ENCODE peak calls at places on chromosomes 6 and 20, in four cellular contexts. T is right cardiac atrium, X is psoas muscle, A is thoracic aorta. U is an unnamed sample.

GRCh38 chr20:48904566-48905321 is 16.8 kb upstream of the ARFGEF2 start:
- DNase-seq in A (no peak), X (peak; percentile 36), T (peak; percentile 72), U (peak; percentile 70)

GRCh38 chr20:63230800-63231268 is 4.9 kb upstream of the BIRC7 start:
- DNase-seq in X (peak; percentile 52), A (no peak), T (peak; percentile 84), U (no peak)

GRCh38 chr6:10170816-10171215 is 244.1 kb downstream of the TFAP2A start:
- DNase-seq in X (no peak), A (no peak), T (no peak), U (no peak)

GRCh38 chr6:8859501-8859900 is 424.2 kb upstream of the SLC35B3 start:
- DNase-seq in A (no peak), T (no peak), X (no peak), U (no peak)

GRCh38 chr6:47263268-47263667 is 46.4 kb downstream of the TNFRSF21 start:
- DNase-seq in T (no peak), A (no peak), X (no peak), U (no peak)

GRCh38 chr6:42025790-42026311 is 24.5 kb upstream of the TAF8 start:
- DNase-seq in T (no peak), A (no peak), X (no peak), U (no peak)

GRCh38 chr6:161403717-161404116 is 129.9 kb upstream of the AGPAT4 start:
- DNase-seq in X (no peak), A (no peak), T (no peak), U (no peak)

GRCh38 chr6:123972600-123973294 is 169.1 kb downstream of the NKAIN2 start:
- DNase-seq in X (no peak), T (no peak), A (no peak), U (no peak)

GRCh38 chr6:15420959-15421438 is 175.1 kb downstream of the JARID2 start:
- DNase-seq in X (no peak), A (no peak), T (no peak), U (no peak)

GRCh38 chr6:135165031-135165430 is 16.1 kb upstream of the MYB start:
- DNase-seq in X (no peak), T (no peak), A (no peak), U (no peak)

GRCh38 chr6:42774201-42774600 is 7.7 kb upstream of the BICRAL start:
- DNase-seq in X (no peak), T (no peak), A (no peak), U (no peak)

GRCh38 chr20:59144831-59145196 is 18.8 kb upstream of the ZNF831 start:
- DNase-seq in A (no peak), X (no peak), T (no peak), U (no peak)

GRCh38 chr6:79782775-79783174 is 151.6 kb downstream of the SH3BGRL2 start:
- DNase-seq in T (no peak), X (no peak), A (no peak), U (no peak)

GRCh38 chr6:108523697-108524096 is 37.0 kb upstream of the FOXO3 start:
- DNase-seq in X (no peak), T (no peak), A (no peak), U (no peak)

GRCh38 chr6:150177260-150178246 is 34.7 kb downstream of the PPP1R14C start:
- DNase-seq in A (no peak), X (no peak), T (peak; percentile 69), U (no peak)

GRCh38 chr6:129539032-129539431 is 170.9 kb downstream of the ARHGAP18 start:
- DNase-seq in T (no peak), A (no peak), X (no peak), U (no peak)

GRCh38 chr6:157335829-157336228 is 12.5 kb upstream of the TMEM242 start:
- DNase-seq in T (no peak), X (no peak), A (no peak), U (no peak)

GRCh38 chr6:3278691-3279090 is 19.9 kb downstream of the PSMG4 start:
- DNase-seq in A (no peak), T (no peak), X (no peak), U (no peak)

GRCh38 chr6:71375676-71376075 is 87.1 kb downstream of the OGFRL1 start:
- DNase-seq in A (no peak), X (no peak), T (no peak), U (no peak)

GRCh38 chr20:7930386-7930785 is 9.9 kb downstream of the HAO1 start:
- DNase-seq in T (no peak), A (no peak), X (no peak), U (no peak)

GRCh38 chr6:144223686-144224085 is 61.4 kb upstream of the UTRN start:
- DNase-seq in X (no peak), T (no peak), A (no peak), U (no peak)

GRCh38 chr20:46930940-46931339 is 36.3 kb downstream of the EYA2 start:
- DNase-seq in A (no peak), X (no peak), T (no peak), U (no peak)

GRCh38 chr6:170290306-170291128 is at the start of gene DLL1:
- DNase-seq in T (peak; percentile 89), A (no peak), X (peak; percentile 57), U (no peak)
- H3K4me1 ChIP-seq in T (peaks cover 20% of the 10 kb centered on the region), A (peaks cover 12% of the 10 kb centered on the region), X (peaks cover 32% of the 10 kb centered on the region), U (peaks cover 60% of the 10 kb centered on the region)

DNA sequence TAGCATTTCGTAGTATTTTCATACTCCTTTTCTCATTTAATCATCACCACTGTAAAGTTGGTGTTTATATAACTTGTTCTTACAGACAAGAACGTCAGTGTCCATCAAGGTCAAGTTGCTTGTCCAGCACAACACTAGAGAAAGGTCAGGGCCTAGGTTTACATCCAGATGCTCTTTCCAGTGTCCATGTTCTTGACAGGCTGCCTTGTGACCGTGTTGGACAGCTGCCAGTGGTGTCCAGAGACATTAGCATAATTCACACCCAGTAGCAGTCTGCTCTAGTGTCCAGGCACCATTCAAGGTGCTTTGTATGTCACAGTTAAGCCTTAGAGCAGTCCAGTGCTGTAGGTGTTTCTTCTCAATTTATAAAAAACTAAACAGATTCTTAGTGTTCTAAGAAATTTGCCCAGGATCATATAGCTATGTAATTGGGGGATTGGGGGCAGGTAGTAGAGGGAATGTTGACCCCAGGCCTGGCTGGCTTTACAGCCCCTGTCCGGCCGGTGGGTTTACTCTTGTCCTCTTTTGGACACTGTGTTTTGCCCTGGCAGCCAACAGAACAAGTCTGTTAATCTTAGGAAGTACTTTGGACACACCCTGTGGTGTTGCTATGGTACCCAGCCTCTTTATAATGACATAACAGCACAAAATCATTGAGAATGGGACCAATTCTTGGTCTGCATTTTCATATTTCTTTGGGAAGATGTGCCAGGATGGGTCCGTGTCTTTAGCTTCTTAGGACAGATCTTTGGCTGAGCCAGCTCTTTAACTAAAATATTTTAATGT is 8.0 kb downstream of the STK35 start:
- DNase-seq in A (no peak), X (peak; percentile 31), T (peak; percentile 77), U (peak; percentile 45)
- H3K4me1 ChIP-seq in A (peaks cover 28% of the 10 kb centered on the region), X (peaks cover 48% of the 10 kb centered on the region), T (peaks cover 19% of the 10 kb centered on the region), U (peaks cover 28% of the 10 kb centered on the region)

DNA sequence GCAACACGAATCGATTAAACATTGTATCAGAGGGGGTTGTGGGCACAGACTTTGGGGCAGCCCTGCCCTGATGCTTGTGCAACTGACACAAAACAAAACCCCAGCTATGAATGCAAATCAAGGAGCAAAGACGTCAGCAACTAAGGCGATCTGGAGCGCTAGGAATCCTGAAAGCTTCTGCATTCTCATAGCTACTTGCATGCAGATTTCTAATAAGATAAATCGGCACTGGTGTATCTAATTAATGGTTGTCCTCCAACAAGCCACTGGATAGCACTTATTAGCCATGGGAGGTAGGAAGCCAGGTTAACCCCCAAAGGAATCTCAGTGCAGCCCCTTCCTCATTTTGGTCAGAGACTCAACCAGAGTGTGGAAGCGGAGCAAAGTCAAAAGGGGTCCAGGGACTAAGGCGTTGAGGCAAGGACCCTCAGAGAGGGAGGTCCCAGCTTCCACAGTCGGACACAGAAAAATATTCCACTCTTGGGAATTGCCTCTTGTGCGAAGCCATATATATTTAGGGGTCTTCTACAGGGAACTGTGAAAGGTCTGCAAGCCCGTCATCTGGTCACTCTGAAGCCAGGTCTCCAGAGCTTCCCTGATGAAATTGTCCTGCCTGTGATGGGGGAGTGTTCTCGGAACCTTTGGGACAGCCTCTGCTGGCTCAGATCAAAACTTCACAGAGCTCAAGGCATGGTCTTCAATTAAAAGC is 160.9 kb downstream of the TBXT start:
- DNase-seq in T (no peak), A (no peak), X (no peak), U (no peak)
- H3K4me1 ChIP-seq in T (peaks cover 4% of the 10 kb centered on the region), A (peaks cover 11% of the 10 kb centered on the region), X (no peaks in the 10 kb centered on the region), U (no peaks in the 10 kb centered on the region)

DNA sequence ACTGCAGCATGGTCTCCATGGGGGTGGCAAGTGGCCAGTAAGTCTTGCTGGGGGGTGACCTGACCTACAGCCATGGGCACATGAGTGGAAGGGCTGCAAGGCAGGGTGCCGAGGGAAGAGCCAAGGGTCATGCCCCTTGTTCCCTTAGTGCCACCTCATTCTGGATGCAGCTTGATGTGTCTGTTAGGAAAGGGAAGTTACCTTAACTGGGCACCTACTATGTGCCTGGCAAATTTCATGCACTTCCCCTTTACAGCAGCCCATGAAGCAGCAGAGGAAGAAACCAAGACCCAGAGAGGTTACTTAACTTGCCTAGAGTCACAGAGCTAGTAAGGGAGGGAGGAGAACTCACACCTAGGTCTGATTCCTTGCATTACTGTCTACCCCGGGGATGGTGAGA is 174.0 kb downstream of the MRPL14 start:
- DNase-seq in X (no peak), T (no peak), A (no peak), U (no peak)
- H3K4me1 ChIP-seq in X (peaks cover 22% of the 10 kb centered on the region), T (peaks cover 2% of the 10 kb centered on the region), A (no peaks in the 10 kb centered on the region), U (no peaks in the 10 kb centered on the region)

DNA sequence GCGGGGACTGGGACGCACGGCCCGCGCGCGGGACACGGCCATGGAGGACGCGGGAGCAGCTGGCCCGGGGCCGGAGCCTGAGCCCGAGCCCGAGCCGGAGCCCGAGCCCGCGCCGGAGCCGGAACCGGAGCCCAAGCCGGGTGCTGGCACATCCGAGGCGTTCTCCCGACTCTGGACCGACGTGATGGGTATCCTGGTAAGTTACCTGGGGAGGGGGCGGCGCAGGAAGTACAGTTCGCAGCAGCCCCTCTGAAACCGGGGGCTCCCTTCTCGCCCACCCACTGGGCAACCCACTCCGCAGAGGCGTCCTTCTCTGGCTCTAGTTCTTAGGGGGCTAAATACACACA is 363 bp downstream of the SASH1 start:
- DNase-seq in A (no peak), T (peak; percentile 76), X (no peak), U (peak; percentile 70)
- H3K4me1 ChIP-seq in A (peaks cover 29% of the 10 kb centered on the region), T (no peaks in the 10 kb centered on the region), X (peaks cover 7% of the 10 kb centered on the region), U (peaks cover 18% of the 10 kb centered on the region)

DNA sequence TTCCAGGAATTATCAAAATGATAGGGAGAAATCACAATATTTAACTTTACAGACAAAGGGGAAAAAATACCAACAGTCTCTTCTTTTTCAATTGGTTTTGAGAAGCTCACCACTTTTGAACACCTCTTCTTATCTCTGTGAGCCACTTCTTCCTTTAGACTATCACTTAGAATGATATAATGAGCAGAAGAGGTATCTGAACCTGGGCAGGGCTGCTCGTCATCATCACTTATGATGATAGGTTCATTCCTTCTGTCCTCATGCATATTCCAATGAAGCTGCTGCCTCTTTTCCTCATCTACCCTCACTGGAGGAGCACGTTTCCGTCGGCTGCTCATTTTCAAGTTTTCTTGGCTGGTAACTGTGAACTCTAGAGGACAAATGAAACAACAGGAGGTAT is 9.2 kb downstream of the SHPRH start:
- DNase-seq in T (no peak), A (no peak), X (no peak), U (no peak)
- H3K4me1 ChIP-seq in T (no peaks in the 10 kb centered on the region), A (peaks cover 5% of the 10 kb centered on the region), X (no peaks in the 10 kb centered on the region), U (no peaks in the 10 kb centered on the region)

GRCh38 chr6:105204768-105205167 is 25.0 kb upstream of the POPDC3 start:
- DNase-seq in T (no peak), A (no peak), X (no peak), U (no peak)
- H3K4me1 ChIP-seq in T (no peaks in the 10 kb centered on the region), A (no peaks in the 10 kb centered on the region), X (no peaks in the 10 kb centered on the region), U (no peaks in the 10 kb centered on the region)

U was measured in tibial artery.